ENCODE peak calls at places on chromosomes 11 and 22, in five cellular contexts. One of them, this sample, is unnamed.

GRCh38 chr22:49936973-49937757 is 18.7 kb downstream of the CRELD2 start:
- DNase-seq in bronchial epithelial cell: no peak
- DNase-seq in stimulated activated CD8-positive, alpha-beta memory T cell treated with anti-CD3 and anti-CD28 coated beads, Interleukin-2, amount 100 ng/mL, for 48 hours: no peak
- DNase-seq in T-helper 2 cell: no peak
- DNase-seq in Right ventricle myocardium superior: peak; percentile 73
- DNase-seq in this sample: no peak

GRCh38 chr22:46887978-46888377 is 125.5 kb downstream of the TBC1D22A start:
- DNase-seq in bronchial epithelial cell: no peak
- DNase-seq in stimulated activated CD8-positive, alpha-beta memory T cell treated with anti-CD3 and anti-CD28 coated beads, Interleukin-2, amount 100 ng/mL, for 48 hours: no peak
- DNase-seq in T-helper 2 cell: no peak
- DNase-seq in Right ventricle myocardium superior: no peak
- DNase-seq in this sample: no peak

GRCh38 chr11:63999349-64000025 is 13.2 kb downstream of the OTUB1 start:
- DNase-seq in bronchial epithelial cell: peak; percentile 88
- DNase-seq in stimulated activated CD8-positive, alpha-beta memory T cell treated with anti-CD3 and anti-CD28 coated beads, Interleukin-2, amount 100 ng/mL, for 48 hours: peak; percentile 56
- DNase-seq in T-helper 2 cell: peak; percentile 40
- DNase-seq in Right ventricle myocardium superior: peak; percentile 70
- DNase-seq in this sample: no peak

GRCh38 chr22:46322711-46323110 is 12.8 kb upstream of the TRMU start:
- DNase-seq in bronchial epithelial cell: no peak
- DNase-seq in stimulated activated CD8-positive, alpha-beta memory T cell treated with anti-CD3 and anti-CD28 coated beads, Interleukin-2, amount 100 ng/mL, for 48 hours: no peak
- DNase-seq in T-helper 2 cell: no peak
- DNase-seq in Right ventricle myocardium superior: no peak
- DNase-seq in this sample: no peak

GRCh38 chr11:120192831-120193625 is 17.8 kb upstream of the OAF start:
- DNase-seq in bronchial epithelial cell: no peak
- DNase-seq in stimulated activated CD8-positive, alpha-beta memory T cell treated with anti-CD3 and anti-CD28 coated beads, Interleukin-2, amount 100 ng/mL, for 48 hours: no peak
- DNase-seq in T-helper 2 cell: no peak
- DNase-seq in Right ventricle myocardium superior: peak; percentile 21
- DNase-seq in this sample: no peak

GRCh38 chr22:50444663-50445062 is 30.2 kb downstream of the SBF1 start:
- DNase-seq in bronchial epithelial cell: peak; percentile 34
- DNase-seq in stimulated activated CD8-positive, alpha-beta memory T cell treated with anti-CD3 and anti-CD28 coated beads, Interleukin-2, amount 100 ng/mL, for 48 hours: no peak
- DNase-seq in T-helper 2 cell: no peak
- DNase-seq in Right ventricle myocardium superior: no peak
- DNase-seq in this sample: peak; percentile 12

GRCh38 chr11:72569966-72570892 is 104.0 kb downstream of the PDE2A start:
- DNase-seq in bronchial epithelial cell: peak; percentile 91
- DNase-seq in stimulated activated CD8-positive, alpha-beta memory T cell treated with anti-CD3 and anti-CD28 coated beads, Interleukin-2, amount 100 ng/mL, for 48 hours: no peak
- DNase-seq in T-helper 2 cell: no peak
- DNase-seq in Right ventricle myocardium superior: no peak
- DNase-seq in this sample: peak; percentile 3

GRCh38 chr11:75534291-75535038 is 8.7 kb upstream of the GDPD5 start:
- DNase-seq in bronchial epithelial cell: peak; percentile 24
- DNase-seq in stimulated activated CD8-positive, alpha-beta memory T cell treated with anti-CD3 and anti-CD28 coated beads, Interleukin-2, amount 100 ng/mL, for 48 hours: no peak
- DNase-seq in T-helper 2 cell: no peak
- DNase-seq in Right ventricle myocardium superior: no peak
- DNase-seq in this sample: no peak

GRCh38 chr11:66857234-66857926 is 516 bp downstream of the LRFN4 start:
- DNase-seq in bronchial epithelial cell: no peak
- DNase-seq in stimulated activated CD8-positive, alpha-beta memory T cell treated with anti-CD3 and anti-CD28 coated beads, Interleukin-2, amount 100 ng/mL, for 48 hours: no peak
- DNase-seq in T-helper 2 cell: no peak
- DNase-seq in Right ventricle myocardium superior: no peak
- DNase-seq in this sample: no peak

GRCh38 chr11:94450061-94450460 is 43.6 kb downstream of the MRE11 start:
- DNase-seq in bronchial epithelial cell: peak; percentile 76
- DNase-seq in stimulated activated CD8-positive, alpha-beta memory T cell treated with anti-CD3 and anti-CD28 coated beads, Interleukin-2, amount 100 ng/mL, for 48 hours: no peak
- DNase-seq in T-helper 2 cell: no peak
- DNase-seq in Right ventricle myocardium superior: no peak
- DNase-seq in this sample: no peak

GRCh38 chr22:17085277-17086091 is 684 bp downstream of the IL17RA start:
- DNase-seq in bronchial epithelial cell: no peak
- DNase-seq in stimulated activated CD8-positive, alpha-beta memory T cell treated with anti-CD3 and anti-CD28 coated beads, Interleukin-2, amount 100 ng/mL, for 48 hours: no peak
- DNase-seq in T-helper 2 cell: no peak
- DNase-seq in Right ventricle myocardium superior: peak; percentile 75
- DNase-seq in this sample: no peak

GRCh38 chr11:61429346-61429690 is 457 bp downstream of the CPSF7 start:
- DNase-seq in bronchial epithelial cell: peak; percentile 17
- DNase-seq in stimulated activated CD8-positive, alpha-beta memory T cell treated with anti-CD3 and anti-CD28 coated beads, Interleukin-2, amount 100 ng/mL, for 48 hours: peak; percentile 68
- DNase-seq in T-helper 2 cell: peak; percentile 52
- DNase-seq in Right ventricle myocardium superior: peak; percentile 76
- DNase-seq in this sample: no peak

GRCh38 chr11:57762235-57762866 is 749 bp downstream of the CTNND1 start:
- DNase-seq in bronchial epithelial cell: no peak
- DNase-seq in stimulated activated CD8-positive, alpha-beta memory T cell treated with anti-CD3 and anti-CD28 coated beads, Interleukin-2, amount 100 ng/mL, for 48 hours: no peak
- DNase-seq in T-helper 2 cell: no peak
- DNase-seq in Right ventricle myocardium superior: no peak
- DNase-seq in this sample: no peak

GRCh38 chr22:45671051-45671782 is 417 bp upstream of the ATXN10 start:
- DNase-seq in bronchial epithelial cell: no peak
- DNase-seq in stimulated activated CD8-positive, alpha-beta memory T cell treated with anti-CD3 and anti-CD28 coated beads, Interleukin-2, amount 100 ng/mL, for 48 hours: no peak
- DNase-seq in T-helper 2 cell: no peak
- DNase-seq in Right ventricle myocardium superior: no peak
- DNase-seq in this sample: no peak

GRCh38 chr11:87879118-87879517 is 296.1 kb downstream of the RAB38 start:
- DNase-seq in bronchial epithelial cell: peak; percentile 4
- DNase-seq in stimulated activated CD8-positive, alpha-beta memory T cell treated with anti-CD3 and anti-CD28 coated beads, Interleukin-2, amount 100 ng/mL, for 48 hours: no peak
- DNase-seq in T-helper 2 cell: no peak
- DNase-seq in Right ventricle myocardium superior: no peak
- DNase-seq in this sample: no peak

This sample was measured in AG04449.